ENCODE peak calls at places on chromosome 1, in ten cellular contexts. One of them, this sample, is unnamed.

GRCh38 chr1:246219508-246220030 is 287.5 kb downstream of the SMYD3 start:
- DNase-seq in head of caudate nucleus: no peak
- DNase-seq in activated T-cell treated with anti-CD3 and anti-CD28 coated beads for 1 hour: no peak
- DNase-seq in ovary: no peak
- DNase-seq in kidney tubule cell: peak; percentile 39
- DNase-seq in brain microvascular endothelial cell: no peak
- DNase-seq in T-helper 9 cell: no peak
- DNase-seq in activated CD4-positive, alpha-beta T cell treated with anti-CD3 and anti-CD28 coated beads for 48 hours: no peak
- DNase-seq in Calu3: no peak
- DNase-seq in Caco-2: no peak
- DNase-seq in this sample: no peak

GRCh38 chr1:10181154-10181553 is 29.2 kb upstream of the KIF1B start:
- DNase-seq in T-helper 9 cell: no peak
- DNase-seq in Caco-2: no peak
- DNase-seq in brain microvascular endothelial cell: no peak
- DNase-seq in kidney tubule cell: no peak
- DNase-seq in head of caudate nucleus: no peak
- DNase-seq in Calu3: no peak
- DNase-seq in activated T-cell treated with anti-CD3 and anti-CD28 coated beads for 1 hour: no peak
- DNase-seq in ovary: no peak
- DNase-seq in activated CD4-positive, alpha-beta T cell treated with anti-CD3 and anti-CD28 coated beads for 48 hours: no peak
- DNase-seq in this sample: no peak

GRCh38 chr1:153429266-153430165 is 13.2 kb downstream of the S100A7A start:
- DNase-seq in Caco-2: no peak
- DNase-seq in Calu3: no peak
- DNase-seq in activated CD4-positive, alpha-beta T cell treated with anti-CD3 and anti-CD28 coated beads for 48 hours: no peak
- DNase-seq in T-helper 9 cell: no peak
- DNase-seq in kidney tubule cell: no peak
- DNase-seq in head of caudate nucleus: no peak
- DNase-seq in brain microvascular endothelial cell: no peak
- DNase-seq in activated T-cell treated with anti-CD3 and anti-CD28 coated beads for 1 hour: no peak
- DNase-seq in ovary: no peak
- DNase-seq in this sample: no peak

GRCh38 chr1:228275154-228275434 is 67.2 kb downstream of the OBSCN start:
- DNase-seq in Caco-2: no peak
- DNase-seq in activated T-cell treated with anti-CD3 and anti-CD28 coated beads for 1 hour: no peak
- DNase-seq in ovary: no peak
- DNase-seq in head of caudate nucleus: no peak
- DNase-seq in kidney tubule cell: no peak
- DNase-seq in brain microvascular endothelial cell: no peak
- DNase-seq in Calu3: no peak
- DNase-seq in activated CD4-positive, alpha-beta T cell treated with anti-CD3 and anti-CD28 coated beads for 48 hours: peak; percentile 31
- DNase-seq in T-helper 9 cell: no peak
- DNase-seq in this sample: no peak

GRCh38 chr1:147177611-147178370 is 5.5 kb upstream of the PRKAB2 start:
- DNase-seq in brain microvascular endothelial cell: no peak
- DNase-seq in Caco-2: no peak
- DNase-seq in Calu3: no peak
- DNase-seq in head of caudate nucleus: no peak
- DNase-seq in kidney tubule cell: no peak
- DNase-seq in activated T-cell treated with anti-CD3 and anti-CD28 coated beads for 1 hour: no peak
- DNase-seq in activated CD4-positive, alpha-beta T cell treated with anti-CD3 and anti-CD28 coated beads for 48 hours: peak; percentile 4
- DNase-seq in ovary: no peak
- DNase-seq in T-helper 9 cell: no peak
- DNase-seq in this sample: no peak

GRCh38 chr1:197521118-197521739 is 253.2 kb downstream of the CRB1 start:
- DNase-seq in kidney tubule cell: peak; percentile 42
- DNase-seq in activated CD4-positive, alpha-beta T cell treated with anti-CD3 and anti-CD28 coated beads for 48 hours: peak; percentile 17
- DNase-seq in activated T-cell treated with anti-CD3 and anti-CD28 coated beads for 1 hour: no peak
- DNase-seq in Caco-2: no peak
- DNase-seq in ovary: no peak
- DNase-seq in Calu3: peak; percentile 51
- DNase-seq in head of caudate nucleus: no peak
- DNase-seq in T-helper 9 cell: no peak
- DNase-seq in brain microvascular endothelial cell: peak; percentile 34
- DNase-seq in this sample: no peak

GRCh38 chr1:26949926-26950319 is 10.3 kb downstream of the KDF1 start:
- DNase-seq in head of caudate nucleus: no peak
- DNase-seq in activated T-cell treated with anti-CD3 and anti-CD28 coated beads for 1 hour: no peak
- DNase-seq in brain microvascular endothelial cell: no peak
- DNase-seq in Caco-2: no peak
- DNase-seq in kidney tubule cell: peak; percentile 20
- DNase-seq in T-helper 9 cell: no peak
- DNase-seq in ovary: no peak
- DNase-seq in activated CD4-positive, alpha-beta T cell treated with anti-CD3 and anti-CD28 coated beads for 48 hours: no peak
- DNase-seq in Calu3: no peak
- DNase-seq in this sample: no peak

GRCh38 chr1:78687914-78688313 is 38.3 kb downstream of the IFI44 start:
- DNase-seq in Calu3: no peak
- DNase-seq in activated CD4-positive, alpha-beta T cell treated with anti-CD3 and anti-CD28 coated beads for 48 hours: no peak
- DNase-seq in Caco-2: no peak
- DNase-seq in activated T-cell treated with anti-CD3 and anti-CD28 coated beads for 1 hour: no peak
- DNase-seq in brain microvascular endothelial cell: no peak
- DNase-seq in ovary: no peak
- DNase-seq in kidney tubule cell: peak; percentile 76
- DNase-seq in head of caudate nucleus: no peak
- DNase-seq in T-helper 9 cell: no peak
- DNase-seq in this sample: no peak

GRCh38 chr1:17486242-17486641 is 46.8 kb upstream of the RCC2 start:
- DNase-seq in Caco-2: no peak
- DNase-seq in ovary: no peak
- DNase-seq in activated CD4-positive, alpha-beta T cell treated with anti-CD3 and anti-CD28 coated beads for 48 hours: no peak
- DNase-seq in brain microvascular endothelial cell: no peak
- DNase-seq in Calu3: no peak
- DNase-seq in activated T-cell treated with anti-CD3 and anti-CD28 coated beads for 1 hour: no peak
- DNase-seq in T-helper 9 cell: no peak
- DNase-seq in head of caudate nucleus: no peak
- DNase-seq in kidney tubule cell: no peak
- DNase-seq in this sample: no peak

GRCh38 chr1:56469640-56470371 is 109.6 kb downstream of the PLPP3 start:
- DNase-seq in head of caudate nucleus: no peak
- DNase-seq in ovary: no peak
- DNase-seq in activated CD4-positive, alpha-beta T cell treated with anti-CD3 and anti-CD28 coated beads for 48 hours: no peak
- DNase-seq in T-helper 9 cell: no peak
- DNase-seq in Calu3: no peak
- DNase-seq in kidney tubule cell: peak; percentile 62
- DNase-seq in activated T-cell treated with anti-CD3 and anti-CD28 coated beads for 1 hour: no peak
- DNase-seq in Caco-2: no peak
- DNase-seq in brain microvascular endothelial cell: peak; percentile 41
- DNase-seq in this sample: no peak

GRCh38 chr1:100188617-100189016 is 10.6 kb upstream of the LRRC39 start:
- DNase-seq in Calu3: no peak
- DNase-seq in brain microvascular endothelial cell: peak; percentile 50
- DNase-seq in T-helper 9 cell: no peak
- DNase-seq in kidney tubule cell: peak; percentile 97
- DNase-seq in head of caudate nucleus: no peak
- DNase-seq in ovary: no peak
- DNase-seq in activated T-cell treated with anti-CD3 and anti-CD28 coated beads for 1 hour: no peak
- DNase-seq in Caco-2: no peak
- DNase-seq in activated CD4-positive, alpha-beta T cell treated with anti-CD3 and anti-CD28 coated beads for 48 hours: no peak
- DNase-seq in this sample: no peak

GRCh38 chr1:8352886-8353285 is 35.0 kb downstream of the SLC45A1 start:
- DNase-seq in activated T-cell treated with anti-CD3 and anti-CD28 coated beads for 1 hour: no peak
- DNase-seq in Calu3: no peak
- DNase-seq in kidney tubule cell: no peak
- DNase-seq in head of caudate nucleus: no peak
- DNase-seq in T-helper 9 cell: no peak
- DNase-seq in ovary: no peak
- DNase-seq in Caco-2: no peak
- DNase-seq in brain microvascular endothelial cell: no peak
- DNase-seq in activated CD4-positive, alpha-beta T cell treated with anti-CD3 and anti-CD28 coated beads for 48 hours: no peak
- DNase-seq in this sample: no peak

GRCh38 chr1:2880086-2880485 is 78.6 kb upstream of the TTC34 start:
- DNase-seq in Caco-2: no peak
- DNase-seq in brain microvascular endothelial cell: no peak
- DNase-seq in kidney tubule cell: no peak
- DNase-seq in activated T-cell treated with anti-CD3 and anti-CD28 coated beads for 1 hour: no peak
- DNase-seq in head of caudate nucleus: no peak
- DNase-seq in T-helper 9 cell: no peak
- DNase-seq in Calu3: no peak
- DNase-seq in activated CD4-positive, alpha-beta T cell treated with anti-CD3 and anti-CD28 coated beads for 48 hours: no peak
- DNase-seq in ovary: no peak
- DNase-seq in this sample: no peak

GRCh38 chr1:235532350-235532749 is 28.1 kb upstream of the B3GALNT2 start:
- DNase-seq in activated T-cell treated with anti-CD3 and anti-CD28 coated beads for 1 hour: no peak
- DNase-seq in ovary: no peak
- DNase-seq in Calu3: no peak
- DNase-seq in kidney tubule cell: peak; percentile 39
- DNase-seq in Caco-2: no peak
- DNase-seq in activated CD4-positive, alpha-beta T cell treated with anti-CD3 and anti-CD28 coated beads for 48 hours: no peak
- DNase-seq in T-helper 9 cell: no peak
- DNase-seq in brain microvascular endothelial cell: peak; percentile 55
- DNase-seq in head of caudate nucleus: no peak
- DNase-seq in this sample: no peak

GRCh38 chr1:15579683-15580047 is 5.2 kb downstream of the AGMAT start:
- DNase-seq in T-helper 9 cell: no peak
- DNase-seq in brain microvascular endothelial cell: no peak
- DNase-seq in Caco-2: no peak
- DNase-seq in ovary: no peak
- DNase-seq in Calu3: no peak
- DNase-seq in head of caudate nucleus: no peak
- DNase-seq in activated T-cell treated with anti-CD3 and anti-CD28 coated beads for 1 hour: no peak
- DNase-seq in kidney tubule cell: peak; percentile 11
- DNase-seq in activated CD4-positive, alpha-beta T cell treated with anti-CD3 and anti-CD28 coated beads for 48 hours: no peak
- DNase-seq in this sample: no peak

GRCh38 chr1:36768486-36769178 is 265.7 kb downstream of the GRIK3 start:
- DNase-seq in ovary: no peak
- DNase-seq in kidney tubule cell: no peak
- DNase-seq in activated CD4-positive, alpha-beta T cell treated with anti-CD3 and anti-CD28 coated beads for 48 hours: no peak
- DNase-seq in head of caudate nucleus: no peak
- DNase-seq in Caco-2: no peak
- DNase-seq in T-helper 9 cell: no peak
- DNase-seq in brain microvascular endothelial cell: no peak
- DNase-seq in activated T-cell treated with anti-CD3 and anti-CD28 coated beads for 1 hour: no peak
- DNase-seq in Calu3: no peak
- DNase-seq in this sample: no peak

GRCh38 chr1:161943713-161944112 is 80.0 kb downstream of the OLFML2B start:
- DNase-seq in activated T-cell treated with anti-CD3 and anti-CD28 coated beads for 1 hour: no peak
- DNase-seq in Caco-2: no peak
- DNase-seq in kidney tubule cell: no peak
- DNase-seq in ovary: no peak
- DNase-seq in T-helper 9 cell: no peak
- DNase-seq in activated CD4-positive, alpha-beta T cell treated with anti-CD3 and anti-CD28 coated beads for 48 hours: no peak
- DNase-seq in Calu3: no peak
- DNase-seq in head of caudate nucleus: no peak
- DNase-seq in brain microvascular endothelial cell: no peak
- DNase-seq in this sample: no peak